ENCODE peak calls at places on chromosomes 12 and 14, in six cellular contexts. M, E, G, O, T and P are unnamed samples.

GRCh38 chr14:31657917-31658316 is 96.7 kb downstream of the NUBPL start:
- DNase-seq in M (no peak), E (no peak), G (no peak), O (no peak), T (no peak), P (no peak)

GRCh38 chr12:111093428-111094142 is 173.2 kb upstream of the MYL2 start:
- DNase-seq in M (no peak), E (no peak), G (no peak), O (no peak), T (peak), P (no peak)

GRCh38 chr12:128808651-128809050 is 15.1 kb downstream of the SLC15A4 start:
- DNase-seq in M (no peak), E (no peak), G (no peak), O (no peak), T (no peak), P (no peak)

GRCh38 chr14:104268725-104269436 is 130.5 kb downstream of the KIF26A start:
- DNase-seq in M (no peak), E (no peak), G (no peak), O (peak), T (no peak), P (no peak)

GRCh38 chr14:93044116-93044515 is 71.6 kb downstream of the ITPK1 start:
- DNase-seq in M (no peak), E (no peak), G (no peak), O (no peak), T (no peak), P (peak)

GRCh38 chr14:100731846-100732765 is 5.4 kb downstream of the DLK1 start:
- DNase-seq in M (no peak), E (no peak), G (no peak), O (no peak), T (no peak), P (no peak)

GRCh38 chr12:75825686-75826085 is 205.9 kb downstream of the PHLDA1 start:
- DNase-seq in M (no peak), E (no peak), G (no peak), O (no peak), T (no peak), P (peak)

GRCh38 chr12:237026-237815 is 23.3 kb upstream of the SLC6A12 start:
- DNase-seq in M (no peak), E (no peak), G (no peak), O (no peak), T (no peak), P (no peak)

GRCh38 chr14:105844810-105845724 is 318.7 kb downstream of the TMEM121 start:
- DNase-seq in M (no peak), E (no peak), G (no peak), O (no peak), T (no peak), P (no peak)

GRCh38 chr14:65336191-65336591 is 76.3 kb upstream of the FUT8 start:
- DNase-seq in M (no peak), E (no peak), G (no peak), O (no peak), T (no peak), P (no peak)

GRCh38 chr14:68689426-68689825 is 103.4 kb downstream of the ZFP36L1 start:
- DNase-seq in M (no peak), E (no peak), G (no peak), O (no peak), T (no peak), P (no peak)
- H2AFZ ChIP-seq in M (peak), E (no peak), G (no peak), O (peak), T (no peak), P (no peak)

GRCh38 chr12:6957741-6958608 is 6.8 kb downstream of the PTPN6 start:
- DNase-seq in M (no peak), E (no peak), G (no peak), O (no peak), T (no peak), P (no peak)
- H3K9ac ChIP-seq in M (no peak), E (no peak), G (peak), O (no peak), T (peak), P (peak)

GRCh38 chr12:121793836-121794531 is 496 bp upstream of the RHOF start:
- DNase-seq in M (peak), E (peak), G (peak), O (peak), T (peak), P (peak)

GRCh38 chr12:121792607-121793500 is 634 bp downstream of the RHOF start:
- DNase-seq in M (no peak), E (no peak), G (no peak), O (no peak), T (no peak), P (no peak)

GRCh38 chr12:121791671-121792496 is 1.6 kb downstream of the RHOF start:
- DNase-seq in M (no peak), E (no peak), G (no peak), O (no peak), T (no peak), P (no peak)

GRCh38 chr12:121794532-121795028 is 1.1 kb upstream of the RHOF start:
- DNase-seq in M (no peak), E (no peak), G (no peak), O (no peak), T (no peak), P (no peak)

DNA sequence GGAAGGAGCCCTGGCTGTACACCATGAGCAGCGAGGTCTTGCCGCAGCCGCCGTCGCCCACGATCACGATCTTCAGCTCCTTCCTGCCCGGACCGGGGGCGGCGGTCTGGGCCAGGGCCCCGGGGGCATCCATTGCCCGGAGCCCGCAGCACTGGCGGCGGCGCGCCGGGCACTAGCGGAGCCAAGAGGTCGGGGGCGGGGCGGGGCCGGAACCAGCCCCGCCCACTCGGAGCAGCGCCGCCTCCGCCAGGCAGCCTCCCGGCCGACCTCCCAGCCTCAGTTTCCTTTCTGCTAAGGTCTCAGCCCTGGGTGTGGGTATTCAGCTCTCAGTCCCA is at the start of gene RHOF:
- DNase-seq in M (no peak), E (no peak), G (peak), O (no peak), T (no peak), P (no peak)
- H2AFZ ChIP-seq in M (no peak), E (peak), G (no peak), O (peak), T (peak), P (peak)

DNA sequence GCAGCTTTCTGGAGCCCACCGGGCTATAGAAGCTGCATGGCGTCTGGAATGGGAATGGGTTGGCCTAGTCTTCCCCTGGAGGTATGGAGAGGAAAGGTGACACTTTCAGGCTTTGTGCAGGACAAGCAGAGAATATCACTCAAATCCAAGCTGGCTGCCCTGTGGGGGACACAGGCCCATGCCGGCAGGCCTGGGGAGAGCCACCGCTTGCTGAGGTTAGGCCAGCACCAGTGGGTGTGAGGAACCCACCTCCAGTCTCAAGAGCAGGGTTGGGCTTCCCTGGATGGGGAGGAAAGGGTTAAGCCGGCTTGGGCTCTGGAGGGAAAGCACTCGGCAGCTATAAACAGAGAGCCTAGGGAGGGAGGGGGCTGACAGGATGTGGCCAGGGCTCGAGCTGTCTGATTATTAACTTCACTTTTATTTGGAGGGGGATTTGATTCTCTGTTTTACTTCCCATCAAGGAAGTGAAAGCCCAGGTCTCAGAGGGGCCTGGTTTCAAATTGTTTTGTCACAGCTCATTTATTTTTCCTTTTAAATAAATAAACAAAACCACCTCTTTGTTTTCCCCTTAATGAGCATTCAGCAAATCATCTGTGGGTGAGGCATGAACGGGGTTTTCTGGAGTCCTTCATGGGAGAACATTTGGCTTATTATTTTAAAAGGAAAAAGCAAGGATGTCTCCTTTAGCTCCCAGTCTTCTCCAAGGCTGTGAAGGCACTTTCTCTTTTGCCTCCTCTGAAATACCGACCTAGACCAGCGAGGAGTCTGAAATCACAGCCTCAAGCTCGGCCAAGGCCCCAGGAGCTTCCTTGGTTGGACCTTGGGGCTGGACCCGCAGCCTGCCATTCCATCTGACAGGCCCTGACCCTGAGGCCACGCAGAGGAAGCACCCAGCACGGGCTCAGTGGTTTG is 21.8 kb upstream of the ZFP36L1 start:
- DNase-seq in M (no peak), E (peak), G (peak), O (no peak), T (peak), P (no peak)
- H3K9ac ChIP-seq in M (peak), E (peak), G (no peak), O (peak), T (peak), P (peak)

GRCh38 chr12:124305136-124305535 is 10.2 kb downstream of the RFLNA start:
- DNase-seq in M (no peak), E (no peak), G (no peak), O (no peak), T (no peak), P (no peak)

GRCh38 chr12:124307556-124307825 is 12.6 kb downstream of the RFLNA start:
- DNase-seq in M (no peak), E (no peak), G (no peak), O (no peak), T (no peak), P (no peak)

GRCh38 chr12:124305776-124306685 is 11.1 kb downstream of the RFLNA start:
- DNase-seq in M (no peak), E (no peak), G (no peak), O (no peak), T (no peak), P (no peak)

GRCh38 chr12:124308741-124309140 is 13.8 kb downstream of the RFLNA start:
- DNase-seq in M (no peak), E (no peak), G (no peak), O (no peak), T (no peak), P (no peak)

DNA sequence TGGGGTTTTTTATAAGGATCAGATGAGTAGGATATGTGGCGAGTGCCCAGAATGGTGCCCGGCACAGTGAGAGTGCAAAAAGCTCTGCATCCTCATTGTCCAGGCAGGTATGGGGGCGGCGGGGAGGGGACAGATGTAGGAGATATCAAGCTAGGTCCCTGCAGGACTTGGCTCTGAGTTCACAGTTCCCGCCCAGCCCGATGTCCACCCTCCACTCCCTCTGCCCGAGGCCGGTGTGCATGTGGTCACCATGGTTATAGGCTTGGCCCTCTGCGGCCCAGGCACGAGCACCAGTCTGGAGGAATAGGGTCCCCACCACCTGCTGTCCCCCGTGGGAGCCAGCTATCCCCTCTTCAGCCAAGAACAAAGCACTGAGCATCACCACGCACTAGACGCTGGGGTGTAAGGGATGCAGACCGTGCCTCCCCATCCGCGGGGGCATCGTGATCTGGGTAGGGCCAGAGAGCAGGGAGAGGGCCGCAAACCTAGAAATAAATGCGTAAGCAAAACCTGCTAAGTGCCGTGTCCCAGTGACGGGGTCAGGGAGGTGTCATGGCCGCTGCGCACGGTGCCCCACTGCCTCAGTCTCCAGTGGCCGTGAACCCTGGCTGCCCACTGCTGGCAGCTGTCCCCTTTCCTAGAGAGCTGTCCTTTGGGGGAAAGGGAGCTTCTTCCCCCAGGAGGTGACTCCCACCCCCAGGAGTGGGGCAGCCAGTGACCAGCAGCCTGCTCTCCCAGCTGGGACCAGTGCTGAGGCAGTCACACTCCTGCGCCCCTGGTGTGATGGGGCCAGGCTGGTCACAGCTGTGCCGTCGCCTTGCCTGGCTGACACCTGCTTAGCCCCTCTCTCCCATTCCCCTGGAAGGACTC is 12.0 kb downstream of the RFLNA start:
- DNase-seq in M (no peak), E (no peak), G (no peak), O (no peak), T (no peak), P (no peak)
- H2AFZ ChIP-seq in M (no peak), E (no peak), G (no peak), O (no peak), T (no peak), P (no peak)

GRCh38 chr14:97162621-97163020 is 365.4 kb downstream of the VRK1 start:
- DNase-seq in M (no peak), E (no peak), G (no peak), O (no peak), T (no peak), P (no peak)

GRCh38 chr14:97166497-97166896 is 369.3 kb downstream of the VRK1 start:
- DNase-seq in M (no peak), E (no peak), G (no peak), O (no peak), T (no peak), P (no peak)

GRCh38 chr14:97159124-97159523 is 361.9 kb downstream of the VRK1 start:
- DNase-seq in M (no peak), E (no peak), G (no peak), O (no peak), T (no peak), P (no peak)

GRCh38 chr14:97158102-97158501 is 360.9 kb downstream of the VRK1 start:
- DNase-seq in M (no peak), E (no peak), G (no peak), O (no peak), T (no peak), P (no peak)

GRCh38 chr14:97164014-97164413 is 366.8 kb downstream of the VRK1 start:
- DNase-seq in M (no peak), E (no peak), G (no peak), O (no peak), T (no peak), P (no peak)
- H3K9ac ChIP-seq in M (no peak), E (no peak), G (no peak), O (no peak), T (no peak), P (no peak)

GRCh38 chr12:6314776-6315175 is 4.3 kb downstream of the PLEKHG6 start:
- DNase-seq in M (no peak), E (no peak), G (no peak), O (no peak), T (no peak), P (no peak)

GRCh38 chr12:6315184-6315583 is 4.7 kb downstream of the PLEKHG6 start:
- DNase-seq in M (no peak), E (no peak), G (no peak), O (no peak), T (no peak), P (no peak)

GRCh38 chr12:6312529-6313325 is 2.2 kb downstream of the PLEKHG6 start:
- DNase-seq in M (no peak), E (no peak), G (peak), O (peak), T (peak), P (peak)

GRCh38 chr12:6311822-6312528 is 1.5 kb downstream of the PLEKHG6 start:
- DNase-seq in M (no peak), E (no peak), G (no peak), O (no peak), T (no peak), P (no peak)

GRCh38 chr12:6313326-6313940 is 3.0 kb downstream of the PLEKHG6 start:
- DNase-seq in M (no peak), E (no peak), G (no peak), O (no peak), T (no peak), P (no peak)
- H2AFZ ChIP-seq in M (peak), E (no peak), G (no peak), O (no peak), T (no peak), P (no peak)

DNA sequence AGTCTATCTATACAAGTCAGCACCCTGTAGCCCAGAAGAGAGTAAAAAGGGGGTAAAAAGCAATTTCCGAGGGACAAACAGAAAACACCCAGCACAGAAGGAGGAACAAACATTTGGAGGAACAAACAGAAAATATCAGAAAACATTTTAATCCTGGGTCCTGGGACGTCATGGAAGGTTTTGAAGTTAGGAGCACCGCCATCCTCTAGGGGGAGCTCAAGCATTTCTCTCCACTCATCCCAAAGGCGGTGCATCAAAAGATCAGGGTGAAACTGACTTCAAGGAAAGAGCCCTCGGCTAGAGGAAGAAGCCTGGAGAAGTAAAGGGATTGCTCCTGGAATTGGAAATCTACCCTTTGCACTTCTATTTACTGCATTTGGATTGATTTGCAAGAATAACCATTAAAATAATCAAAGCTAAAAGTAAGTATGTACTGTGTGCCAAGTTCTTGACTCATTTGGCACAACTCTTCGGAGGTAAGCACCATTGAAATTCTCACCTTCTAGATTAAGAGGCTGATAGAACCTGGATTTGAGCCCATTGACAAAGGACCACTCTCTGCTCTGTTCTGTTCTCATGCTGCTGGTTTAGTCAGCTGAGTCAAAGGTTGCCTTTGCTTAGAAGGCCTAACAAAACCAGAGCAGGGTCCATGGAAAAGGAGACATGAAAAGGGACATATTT is 17.2 kb upstream of the POC1B start:
- DNase-seq in M (peak), E (peak), G (peak), O (peak), T (peak), P (no peak)
- H3K9ac ChIP-seq in M (no peak), E (no peak), G (no peak), O (no peak), T (no peak), P (no peak)

DNA sequence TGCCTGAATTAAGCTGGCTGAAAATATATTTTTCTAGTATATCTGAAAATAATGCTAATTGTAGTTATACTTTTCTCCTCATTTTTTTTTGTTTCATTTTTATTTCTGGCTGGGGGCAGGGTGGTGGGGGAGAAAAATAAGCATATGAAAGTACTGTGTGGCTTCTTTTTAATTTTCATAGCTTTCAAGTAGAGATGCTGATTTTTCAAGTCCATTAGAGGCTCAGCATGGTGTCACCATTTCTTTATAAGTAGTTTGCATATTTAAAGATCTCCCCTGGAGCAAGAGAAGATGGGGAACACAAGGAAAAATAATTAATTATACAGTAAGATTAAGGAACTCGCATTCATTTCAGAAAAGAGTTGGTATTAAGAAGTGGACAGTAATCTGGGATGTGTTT is 27.1 kb downstream of the TTC8 start:
- DNase-seq in M (no peak), E (no peak), G (no peak), O (no peak), T (no peak), P (no peak)
- H2AFZ ChIP-seq in M (no peak), E (no peak), G (no peak), O (no peak), T (no peak), P (no peak)

GRCh38 chr12:50403001-50403440 is 2.3 kb downstream of the LARP4 start:
- DNase-seq in M (no peak), E (no peak), G (no peak), O (no peak), T (no peak), P (no peak)

GRCh38 chr12:50402270-50403000 is 1.8 kb downstream of the LARP4 start:
- DNase-seq in M (no peak), E (peak), G (no peak), O (no peak), T (no peak), P (no peak)

GRCh38 chr12:50400638-50401382 is at the start of gene LARP4:
- DNase-seq in M (peak), E (peak), G (peak), O (peak), T (peak), P (peak)

GRCh38 chr12:50400104-50400637 is 514 bp upstream of the LARP4 start:
- DNase-seq in M (no peak), E (no peak), G (no peak), O (no peak), T (no peak), P (no peak)

GRCh38 chr12:50401383-50402155 is 884 bp downstream of the LARP4 start:
- DNase-seq in M (peak), E (peak), G (peak), O (no peak), T (no peak), P (no peak)
- H3K9ac ChIP-seq in M (peak), E (peak), G (peak), O (peak), T (peak), P (peak)